ENCODE peak calls at places on chromosomes 2 and 18, in nine cellular contexts. H is neural crest cell, A is prostate gland, C is GM20000, F is right lobe of liver, G is fibroblast of the aortic adventitia, J is right atrium auricular region, Z is lower lobe of right lung, Q is GM12865. M is an unnamed sample.

GRCh38 chr2:21270658-21271057 is 146.9 kb downstream of the TDRD15 start:
- DNase-seq in Z (no peak), G (no peak), C (no peak), H (no peak), J (peak), A (no peak), Q (no peak), F (peak), M (no peak)

GRCh38 chr18:22203892-22204536 is 34.6 kb downstream of the GATA6 start:
- DNase-seq in Z (no peak), A (no peak), J (no peak), F (no peak), G (no peak), Q (no peak), H (no peak), C (no peak), M (no peak)

GRCh38 chr2:71896385-71897144 is 251.1 kb downstream of the CYP26B1 start:
- DNase-seq in Z (no peak), H (no peak), C (no peak), A (no peak), G (no peak), Q (no peak), J (peak), F (no peak), M (no peak)

GRCh38 chr2:177772529-177772928 is 300.0 kb downstream of the PDE11A start:
- DNase-seq in A (no peak), G (peak), H (no peak), Z (no peak), F (no peak), Q (peak), C (peak), J (no peak), M (no peak)

GRCh38 chr2:100817388-100817985 is 2.5 kb upstream of the NPAS2 start:
- DNase-seq in Q (no peak), H (no peak), Z (no peak), C (no peak), J (no peak), F (no peak), G (no peak), A (no peak), M (no peak)

GRCh38 chr2:64592994-64593655 is 60.6 kb downstream of the SERTAD2 start:
- DNase-seq in G (peak), C (no peak), A (no peak), Z (no peak), J (no peak), Q (no peak), F (no peak), H (no peak), M (no peak)

GRCh38 chr2:127137225-127137624 is 30.3 kb upstream of the BIN1 start:
- DNase-seq in G (no peak), A (no peak), C (no peak), F (no peak), Q (no peak), J (peak), H (no peak), Z (no peak), M (no peak)

GRCh38 chr2:143698888-143699570 is 569.8 kb downstream of the ARHGAP15 start:
- DNase-seq in H (no peak), A (no peak), J (no peak), Q (peak), Z (no peak), G (no peak), C (no peak), F (no peak), M (no peak)

GRCh38 chr2:127523269-127523930 is 2.9 kb downstream of the IWS1 start:
- DNase-seq in Z (no peak), C (no peak), F (no peak), J (no peak), H (no peak), G (no peak), Q (no peak), A (no peak), M (no peak)

GRCh38 chr2:142347751-142348150 is 216.9 kb upstream of the LRP1B start:
- DNase-seq in Z (no peak), C (no peak), G (no peak), A (no peak), H (no peak), J (no peak), Q (no peak), F (no peak), M (no peak)

GRCh38 chr2:129396980-129397599 is 582.4 kb upstream of the RAB6C start:
- DNase-seq in J (no peak), G (no peak), C (peak), H (no peak), F (no peak), Z (no peak), A (peak), Q (peak), M (no peak)

GRCh38 chr2:71478806-71479205 is 25.4 kb downstream of the DYSF start:
- DNase-seq in Z (no peak), G (no peak), F (no peak), Q (no peak), C (no peak), H (no peak), J (no peak), A (no peak), M (no peak)

GRCh38 chr2:68475110-68475509 is 7.7 kb downstream of the APLF start:
- DNase-seq in A (no peak), F (no peak), H (no peak), C (no peak), Q (no peak), Z (no peak), J (no peak), G (no peak), M (no peak)

GRCh38 chr2:199933466-199933865 is 21.8 kb downstream of the TYW5 start:
- DNase-seq in G (no peak), Q (no peak), Z (no peak), F (no peak), H (no peak), A (no peak), C (no peak), J (no peak), M (no peak)

GRCh38 chr2:85377083-85377482 is 22.5 kb downstream of the ELMOD3 start:
- DNase-seq in H (no peak), G (no peak), F (no peak), J (no peak), Z (no peak), A (no peak), C (no peak), Q (no peak), M (no peak)

GRCh38 chr2:134657650-134658250 is 61.0 kb downstream of the TMEM163 start:
- DNase-seq in H (no peak), F (no peak), A (no peak), J (no peak), Z (no peak), Q (peak), G (peak), C (no peak), M (no peak)

GRCh38 chr2:39504790-39505335 is 67.8 kb upstream of the MAP4K3 start:
- DNase-seq in G (peak), A (no peak), Q (no peak), C (no peak), Z (no peak), F (no peak), H (no peak), J (no peak), M (no peak)

GRCh38 chr2:45625824-45626223 is 14.8 kb upstream of the SRBD1 start:
- DNase-seq in G (no peak), Z (no peak), J (no peak), A (no peak), C (no peak), Q (no peak), H (no peak), F (no peak), M (no peak)

GRCh38 chr18:27164905-27165304 is 20.2 kb downstream of the CHST9 start:
- DNase-seq in G (no peak), F (no peak), Z (no peak), C (no peak), A (no peak), Q (no peak), J (no peak), H (no peak), M (no peak)

GRCh38 chr2:218368621-218369153 is 12.0 kb downstream of the CATIP start:
- DNase-seq in J (peak), Q (no peak), H (no peak), G (no peak), Z (peak), A (peak), F (peak), C (peak), M (no peak)

GRCh38 chr2:160132761-160133160 is 67.3 kb downstream of the ITGB6 start:
- DNase-seq in G (no peak), Q (no peak), H (no peak), C (no peak), Z (no peak), J (no peak), F (no peak), A (no peak), M (no peak)

GRCh38 chr2:43333656-43334144 is 107.3 kb upstream of the ZFP36L2 start:
- DNase-seq in A (no peak), Q (peak), C (no peak), G (peak), J (no peak), H (no peak), F (no peak), Z (no peak), M (no peak)

GRCh38 chr2:212609499-212609898 is 70.9 kb upstream of the ERBB4 start:
- DNase-seq in A (no peak), J (no peak), Q (no peak), Z (no peak), H (no peak), F (no peak), G (no peak), C (no peak), M (no peak)

GRCh38 chr18:23523429-23524212 is 20.3 kb downstream of the RMC1 start:
- DNase-seq in F (no peak), G (no peak), A (no peak), Z (no peak), H (no peak), C (peak), Q (no peak), J (no peak), M (no peak)

GRCh38 chr2:69644506-69644979 is 1.0 kb upstream of the AAK1 start:
- DNase-seq in A (no peak), C (peak), H (no peak), J (no peak), Z (no peak), F (no peak), Q (no peak), G (no peak), M (no peak)

GRCh38 chr2:69641887-69642708 is 1.4 kb downstream of the AAK1 start:
- DNase-seq in J (no peak), C (no peak), Q (no peak), Z (no peak), A (no peak), H (no peak), G (peak), F (no peak), M (no peak)

GRCh38 chr2:69643602-69644505 is at the start of gene AAK1:
- DNase-seq in A (peak), C (peak), G (peak), J (peak), F (peak), Z (peak), H (peak), Q (peak), M (peak)

GRCh38 chr2:69645026-69645425 is 1.5 kb upstream of the AAK1 start:
- DNase-seq in A (no peak), Z (no peak), F (no peak), Q (peak), C (no peak), G (no peak), H (no peak), J (no peak), M (no peak)

GRCh38 chr2:69642709-69643601 is 584 bp downstream of the AAK1 start:
- DNase-seq in G (peak), Z (peak), F (peak), Q (peak), H (peak), J (peak), C (no peak), A (peak), M (peak)
- TF ChIP-seq CTCF in G (no peak), Z (no peak), F (no peak), Q (no peak), H (no peak), J (no peak), C (no peak), A (no peak), M (no peak)

GRCh38 chr2:11465485-11466306 is at the start of gene E2F6:
- DNase-seq in J (peak), F (peak), H (peak), C (peak), Z (peak), G (peak), Q (peak), A (peak), M (peak)
- TF ChIP-seq CTCF in J (no peak), F (no peak), H (no peak), C (no peak), Z (no peak), G (no peak), Q (no peak), A (peak), M (no peak)

DNA sequence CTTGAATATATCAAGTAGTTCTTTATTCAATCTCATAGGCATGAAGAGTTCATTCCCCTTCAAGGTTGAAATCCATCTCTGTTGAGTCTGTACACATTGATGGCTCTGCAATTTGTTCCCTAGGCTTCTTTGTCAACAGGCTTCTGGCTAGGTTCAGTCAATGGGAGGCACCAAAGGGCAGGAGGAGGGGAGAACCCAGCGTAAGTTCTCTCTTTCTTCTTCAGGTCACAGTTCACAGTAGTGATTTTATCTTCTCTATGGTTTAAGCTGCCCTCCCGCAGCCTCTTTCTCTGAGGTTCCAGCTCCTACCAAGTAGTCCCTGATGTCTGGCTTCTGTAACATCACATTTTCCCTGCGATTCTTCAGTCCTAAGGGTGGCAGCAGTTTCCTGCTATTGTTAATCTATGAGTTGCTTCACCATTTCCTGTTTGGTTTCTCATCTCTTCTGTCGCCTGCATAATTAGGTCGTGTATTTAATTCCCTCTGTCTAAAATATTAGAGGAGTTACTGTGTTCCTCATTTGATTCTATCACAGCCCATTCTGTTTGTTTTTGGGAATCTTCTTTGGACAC is 107.4 kb downstream of the CPO start:
- DNase-seq in J (no peak), Q (peak), F (no peak), G (peak), Z (no peak), H (no peak), C (no peak), A (no peak), M (no peak)
- TF ChIP-seq CTCF in J (peak), Q (peak), F (peak), G (no peak), Z (peak), H (no peak), C (no peak), A (no peak), M (no peak)

DNA sequence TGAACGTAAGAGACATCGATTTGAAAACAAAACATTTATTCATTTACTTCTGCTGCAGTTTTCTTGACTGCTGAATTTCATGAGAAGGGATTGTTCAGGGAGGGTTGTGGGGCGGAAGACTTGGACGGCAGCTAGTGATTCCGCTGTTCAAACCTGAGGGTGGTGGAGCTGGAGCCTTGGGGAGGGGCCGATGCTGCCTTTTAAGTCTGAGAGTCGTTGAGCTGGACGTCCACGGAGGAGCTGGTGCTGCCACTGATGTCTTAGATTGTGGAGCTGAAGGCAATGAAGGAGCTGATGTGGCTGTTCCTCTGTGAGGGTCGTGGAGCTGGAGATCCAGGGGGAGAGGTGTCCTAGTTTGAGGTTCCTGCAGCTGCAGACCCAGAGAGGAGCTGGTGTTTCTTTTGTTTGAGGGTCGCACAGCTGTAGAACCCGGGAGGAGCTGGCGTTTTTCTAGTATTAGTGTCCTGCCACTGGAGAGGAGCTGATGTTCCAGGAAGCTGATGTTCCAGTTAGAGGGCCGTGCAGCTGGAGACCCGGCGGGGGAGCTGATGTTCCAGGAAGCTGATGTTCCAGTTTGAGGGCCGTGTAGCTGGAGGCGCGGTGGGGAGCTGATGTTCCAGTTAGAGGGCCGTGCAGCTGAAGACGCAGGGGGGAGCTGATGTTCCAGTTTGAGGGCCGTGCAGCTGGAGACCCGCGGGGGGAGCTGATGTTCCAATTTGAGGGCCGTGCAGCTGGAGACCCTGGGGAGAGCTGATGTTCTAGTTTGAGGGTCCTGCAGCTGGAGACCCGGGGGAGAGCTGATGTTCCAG is 150.9 kb downstream of the RTP5 start:
- DNase-seq in Z (peak), Q (no peak), F (peak), H (no peak), G (peak), J (no peak), C (no peak), A (no peak), M (no peak)
- TF ChIP-seq CTCF in Z (no peak), Q (peak), F (no peak), H (no peak), G (no peak), J (peak), C (no peak), A (no peak), M (no peak)